ENCODE peak calls at places on chromosomes 7 and 10, in four cellular contexts. D is fibroblast of lung; T is CD8-positive, alpha-beta T cell; O is thoracic aorta. S is an unnamed sample.

GRCh38 chr10:28291881-28292297 is 11.0 kb downstream of the MPP7 start:
- DNase-seq in D (peak; percentile 96), T (no peak), O (peak; percentile 41), S (peak; percentile 63)

GRCh38 chr10:126042906-126043305 is 146.5 kb downstream of the FANK1 start:
- DNase-seq in D (no peak), T (no peak), O (no peak), S (no peak)

GRCh38 chr7:117572826-117573620 is 93.2 kb downstream of the CFTR start:
- DNase-seq in D (no peak), T (no peak), O (no peak), S (no peak)

GRCh38 chr10:111360260-111360925 is 283.6 kb downstream of the ADRA2A start:
- DNase-seq in D (no peak), T (no peak), O (no peak), S (no peak)

GRCh38 chr7:149875396-149875795 is 1.6 kb downstream of the ATP6V0E2 start:
- DNase-seq in D (no peak), T (no peak), O (no peak), S (no peak)

GRCh38 chr10:46022978-46023702 is 7.3 kb downstream of the NCOA4 start:
- DNase-seq in D (peak; percentile 91), T (peak; percentile 82), O (peak; percentile 62), S (peak; percentile 89)

GRCh38 chr10:20641605-20642004 is 255.5 kb downstream of the NEBL start:
- DNase-seq in D (no peak), T (no peak), O (no peak), S (no peak)

GRCh38 chr7:156655232-156655628 is 14.7 kb downstream of the RNF32 start:
- DNase-seq in D (no peak), T (no peak), O (no peak), S (no peak)

GRCh38 chr7:4612939-4613841 is 68.9 kb upstream of the FOXK1 start:
- DNase-seq in D (peak; percentile 81), T (no peak), O (no peak), S (no peak)

GRCh38 chr10:93596539-93596938 is 4.5 kb downstream of the RBP4 start:
- DNase-seq in D (no peak), T (no peak), O (no peak), S (no peak)

GRCh38 chr7:132703742-132704141 is 127.5 kb upstream of the PLXNA4 start:
- DNase-seq in D (no peak), T (no peak), O (no peak), S (no peak)

GRCh38 chr7:66952343-66953043 is 31.5 kb downstream of the TMEM248 start:
- DNase-seq in D (peak; percentile 61), T (no peak), O (no peak), S (peak; percentile 84)

GRCh38 chr7:51482976-51483375 is 166.4 kb upstream of the COBL start:
- DNase-seq in D (no peak), T (no peak), O (no peak), S (no peak)

GRCh38 chr7:117066668-117067067 is 113.4 kb downstream of the ST7 start:
- DNase-seq in D (no peak), T (no peak), O (no peak), S (no peak)

GRCh38 chr7:72336887-72337821 is 75.0 kb downstream of the CALN1 start:
- DNase-seq in D (no peak), T (no peak), O (no peak), S (no peak)

GRCh38 chr7:141295367-141295895 is 221.6 kb downstream of the TMEM178B start:
- DNase-seq in D (no peak), T (no peak), O (no peak), S (no peak)

GRCh38 chr10:96413151-96413787 is 54.5 kb upstream of the OPALIN start:
- DNase-seq in D (no peak), T (no peak), O (no peak), S (no peak)

GRCh38 chr10:27664464-27664863 is 81.2 kb downstream of the MKX start:
- DNase-seq in D (no peak), T (no peak), O (no peak), S (no peak)

GRCh38 chr10:84265378-84265777 is 20.5 kb downstream of the RGR start:
- DNase-seq in D (no peak), T (no peak), O (no peak), S (no peak)

GRCh38 chr7:122520961-122521555 is 177.9 kb downstream of the RNF133 start:
- DNase-seq in D (no peak), T (no peak), O (no peak), S (no peak)

GRCh38 chr7:121084748-121085336 is 96.3 kb downstream of the CPED1 start:
- DNase-seq in D (peak; percentile 96), T (no peak), O (no peak), S (peak; percentile 59)

GRCh38 chr10:8066146-8066545 is 11.7 kb downstream of the GATA3 start:
- DNase-seq in D (no peak), T (no peak), O (no peak), S (no peak)

GRCh38 chr7:68963547-68963946 is 634.7 kb upstream of the AUTS2 start:
- DNase-seq in D (peak; percentile 98), T (no peak), O (no peak), S (no peak)

GRCh38 chr10:74008212-74008731 is 10.4 kb downstream of the VCL start:
- DNase-seq in D (peak; percentile 90), T (no peak), O (no peak), S (no peak)

GRCh38 chr7:70208236-70209063 is 610.2 kb downstream of the AUTS2 start:
- DNase-seq in D (peak; percentile 69), T (no peak), O (no peak), S (no peak)

GRCh38 chr10:31622993-31623392 is 304.0 kb downstream of the ZEB1 start:
- DNase-seq in D (peak; percentile 68), T (no peak), O (no peak), S (no peak)

GRCh38 chr10:31619410-31620095 is 300.5 kb downstream of the ZEB1 start:
- DNase-seq in D (no peak), T (no peak), O (no peak), S (no peak)

GRCh38 chr10:31618541-31619291 is 299.7 kb downstream of the ZEB1 start:
- DNase-seq in D (peak; percentile 95), T (no peak), O (no peak), S (no peak)

GRCh38 chr10:31621733-31622132 is 302.7 kb downstream of the ZEB1 start:
- DNase-seq in D (no peak), T (no peak), O (no peak), S (no peak)

DNA sequence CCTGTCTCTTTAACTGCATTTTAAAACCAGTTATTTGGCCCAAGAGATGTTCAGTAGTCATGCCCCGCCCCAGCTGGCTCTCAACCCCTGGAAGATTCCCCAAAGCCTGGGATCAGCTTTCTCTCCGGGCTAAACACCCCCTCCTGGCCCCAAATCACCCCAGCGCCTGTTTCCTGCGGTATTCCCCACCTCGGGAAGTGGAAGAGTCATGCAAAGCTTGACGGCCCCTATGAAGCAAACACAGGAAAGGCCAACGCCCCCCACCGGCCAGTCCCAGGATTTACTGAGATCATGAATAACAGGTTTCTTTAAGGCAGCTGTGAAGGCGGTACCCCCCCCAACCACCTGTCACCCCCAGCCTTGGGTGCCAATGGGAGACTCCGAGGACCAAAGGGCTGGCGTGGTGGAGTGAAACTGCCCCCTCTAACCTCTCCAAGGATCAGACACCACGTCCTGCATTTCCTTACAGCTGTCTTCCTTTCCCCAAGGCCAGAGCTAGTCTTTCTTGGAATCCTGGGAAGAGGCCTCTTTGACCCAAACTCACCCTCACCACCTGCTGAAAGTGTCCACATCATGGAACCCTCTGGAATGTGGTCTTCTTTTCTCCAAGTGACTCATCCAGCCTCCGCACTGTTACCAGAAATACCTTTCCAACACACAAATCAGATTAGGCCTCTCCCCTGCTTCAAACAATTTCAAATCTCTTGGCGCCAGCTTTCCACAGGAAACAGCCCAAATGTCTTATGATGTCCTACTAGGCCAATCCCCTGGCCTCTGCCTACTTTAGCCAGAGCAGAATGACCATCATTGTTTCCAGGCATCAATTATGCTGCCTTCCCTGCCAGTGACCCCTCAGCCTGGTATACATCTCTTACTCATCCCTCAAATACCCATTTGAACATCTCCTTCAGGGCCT is 301.5 kb downstream of the ZEB1 start:
- DNase-seq in D (peak; percentile 93), T (no peak), O (no peak), S (no peak)
- TF ChIP-seq CTCF in D (peak; percentile 26), T (no peak), O (no peak), S (no peak)

DNA sequence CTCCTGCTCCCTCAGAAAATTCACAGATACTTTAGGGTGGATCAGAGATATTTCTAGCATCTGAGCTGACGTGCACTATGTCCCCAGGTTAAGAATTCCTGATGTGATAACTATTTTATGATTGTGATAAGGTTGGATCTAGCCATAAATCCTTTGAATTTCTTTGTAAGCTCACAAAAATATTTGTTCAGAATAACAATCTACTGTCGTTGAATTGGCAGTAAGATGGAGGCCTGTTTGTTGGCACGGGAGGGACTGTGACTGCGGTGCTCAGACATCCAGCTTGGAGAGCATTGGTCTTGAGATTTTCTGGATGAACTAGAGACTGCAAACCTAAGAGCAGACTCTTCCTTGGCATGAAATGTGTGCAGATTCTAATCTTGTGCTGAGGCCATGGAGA is 131.1 kb downstream of the LRRC4 start:
- DNase-seq in D (no peak), T (no peak), O (no peak), S (no peak)
- H3K4me1 ChIP-seq in D (no peaks in the 10 kb centered on the region), T (peaks cover 16% of the 10 kb centered on the region), O (peaks cover 4% of the 10 kb centered on the region), S (peaks cover 14% of the 10 kb centered on the region)

DNA sequence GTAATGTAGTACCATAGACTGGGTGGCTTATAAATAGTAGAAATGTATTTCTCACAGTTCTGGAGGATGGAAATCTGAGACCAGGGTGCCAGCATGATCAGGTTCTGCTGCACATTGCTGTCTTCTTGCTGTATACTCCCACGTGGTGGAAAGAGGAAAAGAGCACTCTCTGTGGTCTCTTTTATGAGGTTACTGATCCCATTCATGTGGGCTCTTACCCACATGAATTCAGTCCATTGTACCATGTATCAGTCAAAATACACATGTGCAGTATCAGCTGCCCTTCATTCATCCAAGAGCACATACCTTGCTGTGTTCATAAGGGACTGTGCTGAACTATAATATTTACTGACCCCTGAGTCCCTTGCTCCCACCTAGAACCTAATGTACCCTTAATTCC is 17.1 kb downstream of the PNLIPRP2 start:
- DNase-seq in D (no peak), T (no peak), O (no peak), S (no peak)
- TF ChIP-seq CTCF in D (no peak), T (no peak), O (no peak), S (no peak)

GRCh38 chr7:135966341-135967043 is 10.7 kb downstream of the MTPN start:
- DNase-seq in D (peak; percentile 6), T (no peak), O (no peak), S (no peak)

GRCh38 chr7:135965602-135966001 is 11.6 kb downstream of the MTPN start:
- DNase-seq in D (no peak), T (no peak), O (no peak), S (no peak)

GRCh38 chr7:135962802-135963201 is 14.4 kb downstream of the MTPN start:
- DNase-seq in D (no peak), T (no peak), O (no peak), S (no peak)

GRCh38 chr7:135964254-135964653 is 12.9 kb downstream of the MTPN start:
- DNase-seq in D (peak; percentile 66), T (no peak), O (no peak), S (no peak)

DNA sequence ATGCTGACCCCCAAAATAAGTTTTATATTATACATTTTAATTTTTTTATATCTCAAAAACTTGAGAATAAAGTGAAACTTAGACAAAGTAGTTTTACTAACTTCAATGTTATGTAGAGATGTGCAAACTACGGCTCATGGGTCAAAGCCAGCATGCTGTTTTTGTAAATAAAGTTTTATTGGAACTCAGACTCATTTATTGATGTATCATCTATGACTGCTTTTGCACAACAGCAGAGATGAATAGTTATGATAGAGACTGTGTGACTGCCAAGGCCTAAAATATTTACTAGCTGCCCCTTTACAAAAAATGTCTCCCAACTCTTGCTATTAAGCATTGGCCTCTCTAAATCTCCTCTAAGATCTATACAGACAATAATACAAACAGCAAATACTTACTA is 12.4 kb downstream of the MTPN start:
- DNase-seq in D (peak; percentile 5), T (no peak), O (no peak), S (no peak)
- H3K4me1 ChIP-seq in D (peaks cover 3% of the 10 kb centered on the region), T (peaks cover 56% of the 10 kb centered on the region), O (peaks cover 4% of the 10 kb centered on the region), S (peaks cover 6% of the 10 kb centered on the region)

GRCh38 chr10:69869291-69869841 is 67.7 kb downstream of the COL13A1 start:
- DNase-seq in D (peak; percentile 81), T (no peak), O (no peak), S (no peak)
- TF ChIP-seq CTCF in D (no peak), T (no peak), O (no peak), S (no peak)

S was measured in RWPE2.